ENCODE peak calls at places on chromosomes 16 and 17, in six cellular contexts. X, C, D, F, H and B are unnamed samples.

GRCh38 chr17:4711671-4712111 is 1.3 kb downstream of the ARRB2 start:
- DNase-seq in H (no peak), F (no peak), C (no peak), X (no peak), D (no peak), B (no peak)

GRCh38 chr17:9465216-9465921 is 110.3 kb downstream of the STX8 start:
- DNase-seq in X (no peak), C (no peak), F (no peak), D (peak; percentile 84), H (no peak), B (no peak)

GRCh38 chr16:53094013-53094630 is 39.3 kb downstream of the CHD9 start:
- DNase-seq in F (no peak), C (peak; percentile 25), H (no peak), X (no peak), D (no peak), B (peak; percentile 70)

GRCh38 chr17:6654816-6655731 is 3.5 kb downstream of the C17orf100 start:
- DNase-seq in C (no peak), H (no peak), D (peak; percentile 6), X (no peak), F (no peak), B (no peak)

GRCh38 chr17:59427425-59427921 is 96.0 kb downstream of the YPEL2 start:
- DNase-seq in D (peak; percentile 78), C (no peak), H (peak; percentile 55), X (no peak), F (peak; percentile 81), B (no peak)

GRCh38 chr17:72619976-72620650 is 472.4 kb downstream of the SLC39A11 start:
- DNase-seq in F (no peak), D (no peak), C (no peak), H (no peak), X (no peak), B (no peak)

GRCh38 chr17:48643697-48644012 is 17.5 kb upstream of the HOXB9 start:
- DNase-seq in C (no peak), D (no peak), F (no peak), X (no peak), H (no peak), B (no peak)

GRCh38 chr16:28882476-28883180 is 4.3 kb downstream of the ATP2A1 start:
- DNase-seq in X (no peak), F (no peak), C (no peak), D (no peak), H (no peak), B (no peak)

GRCh38 chr16:79810449-79811189 is 210.1 kb upstream of the MAF start:
- DNase-seq in F (peak; percentile 53), X (no peak), C (no peak), H (no peak), D (peak; percentile 5), B (no peak)

GRCh38 chr17:79841369-79842135 is 2.3 kb upstream of the CBX4 start:
- DNase-seq in H (no peak), X (no peak), C (no peak), D (no peak), F (no peak), B (no peak)

GRCh38 chr17:1967092-1967662 is 58.0 kb downstream of the RTN4RL1 start:
- DNase-seq in X (peak; percentile 35), D (no peak), H (no peak), F (no peak), C (no peak), B (no peak)

GRCh38 chr17:81380117-81380516 is 15.1 kb upstream of the BAHCC1 start:
- DNase-seq in X (no peak), H (no peak), F (no peak), C (no peak), D (no peak), B (no peak)

GRCh38 chr16:81106826-81107503 is 10.8 kb upstream of the GCSH start:
- DNase-seq in X (no peak), D (peak; percentile 4), F (no peak), H (no peak), C (no peak), B (no peak)

GRCh38 chr17:80045703-80046102 is 9.3 kb downstream of the CCDC40 start:
- DNase-seq in D (no peak), C (no peak), H (no peak), X (no peak), F (no peak), B (no peak)

GRCh38 chr16:30628628-30629342 is 18.6 kb upstream of the ZNF689 start:
- DNase-seq in X (peak; percentile 83), D (peak; percentile 43), C (peak; percentile 68), H (peak; percentile 36), F (no peak), B (peak; percentile 89)

GRCh38 chr17:63001689-63002394 is 35.8 kb downstream of the TANC2 start:
- DNase-seq in D (no peak), H (peak; percentile 25), C (no peak), X (no peak), F (no peak), B (no peak)

GRCh38 chr17:70447588-70447987 is 278.3 kb downstream of the KCNJ2 start:
- DNase-seq in H (no peak), D (no peak), F (no peak), C (no peak), X (no peak), B (no peak)

GRCh38 chr17:27398691-27399090 is 57.6 kb upstream of the KSR1 start:
- DNase-seq in D (no peak), C (no peak), H (no peak), X (no peak), F (no peak), B (no peak)

GRCh38 chr17:70137451-70138230 is 31.7 kb upstream of the KCNJ2 start:
- DNase-seq in X (no peak), F (peak; percentile 91), C (no peak), H (peak; percentile 69), D (peak; percentile 96), B (no peak)

GRCh38 chr17:37821025-37821713 is 76.3 kb upstream of the HNF1B start:
- DNase-seq in H (peak; percentile 25), C (no peak), F (no peak), X (no peak), D (peak; percentile 73), B (peak; percentile 41)

GRCh38 chr16:69820926-69821541 is 58.9 kb downstream of the WWP2 start:
- DNase-seq in X (no peak), C (no peak), D (peak; percentile 55), H (no peak), F (no peak), B (no peak)

GRCh38 chr16:89536886-89537548 is 23.5 kb upstream of the RPL13 start:
- DNase-seq in H (no peak), X (no peak), F (no peak), C (no peak), D (peak; percentile 19), B (no peak)

GRCh38 chr16:83015871-83016270 is 389.1 kb downstream of the CDH13 start:
- DNase-seq in D (no peak), F (no peak), X (no peak), C (no peak), H (no peak), B (no peak)

GRCh38 chr16:89828199-89828869 is at the start of gene SPIRE2:
- DNase-seq in X (peak; percentile 73), F (no peak), C (peak; percentile 71), H (peak; percentile 66), D (peak; percentile 69), B (peak; percentile 78)

GRCh38 chr17:37233001-37233400 is 142.8 kb upstream of the C17orf78 start:
- DNase-seq in F (no peak), H (no peak), C (no peak), D (no peak), X (no peak), B (no peak)

GRCh38 chr16:30760160-30760559 is 1.7 kb downstream of the CFAP119 start:
- DNase-seq in H (no peak), X (no peak), C (no peak), D (no peak), F (no peak), B (no peak)